ENCODE peak calls at places on chromosomes 13 and 19, in seven cellular contexts. U, Q, A, S, E, V and W are unnamed samples.

GRCh38 chr13:94641432-94641941 is 39.8 kb downstream of the GPR180 start:
- DNase-seq in U (peak), Q (no peak), A (no peak), S (no peak), E (no peak), V (no peak), W (no peak)

GRCh38 chr19:37778613-37779138 is 710 bp downstream of the ZNF573 start:
- DNase-seq in U (peak), Q (no peak), A (no peak), S (no peak), E (no peak), V (no peak), W (peak)

GRCh38 chr19:39212377-39212742 is 8.3 kb upstream of the SYCN start:
- DNase-seq in U (peak), Q (no peak), A (no peak), S (peak), E (peak), V (peak), W (no peak)

GRCh38 chr13:98889419-98890079 is 88.3 kb downstream of the DOCK9 start:
- DNase-seq in U (no peak), Q (no peak), A (no peak), S (no peak), E (no peak), V (no peak), W (no peak)

GRCh38 chr19:19033426-19034203 is at the start of the genes ARMC6 and SUGP2:
- DNase-seq in U (peak), Q (peak), A (peak), S (peak), E (peak), V (peak), W (peak)

GRCh38 chr19:34171539-34171876 is 796 bp upstream of the LSM14A start:
- DNase-seq in U (peak), Q (no peak), A (no peak), S (no peak), E (no peak), V (no peak), W (no peak)

GRCh38 chr19:2380567-2380966 is 20.5 kb downstream of the TMPRSS9 start:
- DNase-seq in U (no peak), Q (no peak), A (no peak), S (no peak), E (no peak), V (no peak), W (no peak)

GRCh38 chr13:52846567-52847321 is 1.7 kb downstream of the PCDH8 start:
- DNase-seq in U (peak), Q (no peak), A (no peak), S (peak), E (no peak), V (peak), W (no peak)

GRCh38 chr13:64239372-64239771 is 2823.7 kb upstream of the PCDH20 start:
- DNase-seq in U (peak), Q (no peak), A (peak), S (no peak), E (peak), V (no peak), W (no peak)

GRCh38 chr13:97225533-97225932 is 3.4 kb downstream of the MBNL2 start:
- DNase-seq in U (no peak), Q (no peak), A (no peak), S (no peak), E (no peak), V (no peak), W (no peak)

GRCh38 chr13:97228850-97229521 is 6.9 kb downstream of the MBNL2 start:
- DNase-seq in U (peak), Q (no peak), A (no peak), S (no peak), E (no peak), V (no peak), W (no peak)

GRCh38 chr13:97226013-97226412 is 3.9 kb downstream of the MBNL2 start:
- DNase-seq in U (no peak), Q (no peak), A (no peak), S (no peak), E (no peak), V (no peak), W (no peak)

GRCh38 chr13:97224544-97225324 is 2.6 kb downstream of the MBNL2 start:
- DNase-seq in U (peak), Q (peak), A (no peak), S (no peak), E (peak), V (no peak), W (no peak)

DNA sequence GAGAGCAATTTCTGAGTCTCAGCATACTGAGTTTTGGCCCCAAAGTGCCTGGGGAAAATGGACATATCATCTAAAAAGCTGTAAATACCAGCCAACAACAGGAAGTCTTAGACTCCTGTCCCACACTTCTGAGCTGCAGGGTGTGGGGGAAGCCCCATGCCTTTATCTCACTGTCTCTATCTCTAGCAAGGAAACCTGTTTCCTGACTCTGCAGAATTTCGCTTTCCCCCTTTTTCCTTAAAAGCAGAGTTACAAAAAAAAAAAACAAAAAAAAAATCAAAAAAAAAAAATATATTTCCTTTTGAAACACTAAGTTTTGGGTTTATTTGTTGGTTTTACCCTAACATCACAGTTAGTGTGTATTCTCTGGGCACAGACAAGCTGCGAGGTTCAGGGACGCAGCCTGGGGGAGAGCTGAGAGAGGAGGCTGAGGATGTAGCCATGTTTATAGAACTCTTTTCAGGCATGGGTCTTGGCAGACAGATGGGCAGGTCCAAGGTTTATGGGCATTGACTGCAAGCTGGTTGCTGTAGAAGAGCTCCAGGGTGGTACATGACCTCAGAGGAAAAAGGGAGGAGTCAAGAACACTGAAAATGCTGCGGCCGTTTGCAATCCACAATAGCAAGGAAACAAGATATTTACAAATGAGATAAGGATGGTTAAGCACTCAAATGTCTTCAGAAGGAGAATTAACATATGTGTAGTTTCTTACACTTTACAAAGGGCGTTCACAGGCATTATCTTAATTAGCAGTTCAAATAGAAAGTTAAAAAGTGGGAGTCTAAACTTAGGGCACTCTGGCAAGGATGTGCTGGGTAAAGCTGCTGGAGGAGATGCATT is 4.9 kb downstream of the MBNL2 start:
- DNase-seq in U (no peak), Q (no peak), A (no peak), S (no peak), E (peak), V (no peak), W (no peak)
- H3K4me3 ChIP-seq in U (peak), Q (no peak), A (no peak), S (no peak), E (no peak), V (peak), W (no peak)

GRCh38 chr13:74226791-74227475 is 92.7 kb upstream of the KLF12 start:
- DNase-seq in U (peak), Q (no peak), A (no peak), S (no peak), E (no peak), V (no peak), W (no peak)

GRCh38 chr13:74221752-74222151 is 87.5 kb upstream of the KLF12 start:
- DNase-seq in U (no peak), Q (no peak), A (no peak), S (no peak), E (no peak), V (no peak), W (no peak)

GRCh38 chr13:74229242-74229641 is 95.0 kb upstream of the KLF12 start:
- DNase-seq in U (no peak), Q (no peak), A (no peak), S (no peak), E (no peak), V (no peak), W (peak)

GRCh38 chr13:74230984-74231443 is 96.8 kb upstream of the KLF12 start:
- DNase-seq in U (no peak), Q (no peak), A (no peak), S (no peak), E (no peak), V (no peak), W (no peak)

DNA sequence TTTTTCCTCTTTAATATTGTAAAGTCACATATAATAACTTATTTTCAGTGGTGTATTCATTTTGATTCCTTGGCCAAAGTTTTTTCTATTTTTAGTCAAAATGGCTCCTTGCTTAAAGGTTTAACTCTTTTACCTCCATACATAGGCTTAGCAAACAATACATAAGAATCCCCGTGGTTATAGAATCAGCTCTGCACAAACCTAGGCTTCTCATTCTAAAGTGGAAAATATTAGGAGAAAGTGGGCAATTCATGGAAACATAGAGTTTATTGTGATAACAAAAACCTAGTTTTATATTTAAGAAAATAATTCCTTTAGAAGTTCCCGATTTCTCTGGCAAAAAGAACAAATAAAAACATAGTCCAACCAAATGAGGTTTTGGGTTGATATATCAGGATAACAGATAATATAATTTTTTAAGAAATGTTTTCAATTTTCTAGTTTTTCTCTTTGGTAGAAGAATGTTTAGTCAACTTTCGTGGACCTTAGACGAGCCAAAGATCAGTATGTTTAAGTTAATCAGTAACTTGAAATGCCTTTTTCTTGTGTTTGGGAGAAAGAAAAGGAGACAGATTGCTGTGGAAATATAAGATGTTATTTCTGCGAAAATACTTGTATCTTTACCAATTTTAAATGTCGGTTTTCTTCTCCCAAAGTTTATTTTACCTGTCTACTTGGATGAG is 93.4 kb upstream of the KLF12 start:
- DNase-seq in U (no peak), Q (no peak), A (no peak), S (no peak), E (no peak), V (no peak), W (no peak)
- H3K4me3 ChIP-seq in U (no peak), Q (no peak), A (no peak), S (no peak), E (no peak), V (no peak), W (no peak)

GRCh38 chr13:90445179-90445578 is 902.3 kb upstream of the MIR17HG start:
- DNase-seq in U (peak), Q (no peak), A (peak), S (no peak), E (peak), V (no peak), W (no peak)
- H3K4me3 ChIP-seq in U (no peak), Q (no peak), A (no peak), S (no peak), E (no peak), V (no peak), W (no peak)

DNA sequence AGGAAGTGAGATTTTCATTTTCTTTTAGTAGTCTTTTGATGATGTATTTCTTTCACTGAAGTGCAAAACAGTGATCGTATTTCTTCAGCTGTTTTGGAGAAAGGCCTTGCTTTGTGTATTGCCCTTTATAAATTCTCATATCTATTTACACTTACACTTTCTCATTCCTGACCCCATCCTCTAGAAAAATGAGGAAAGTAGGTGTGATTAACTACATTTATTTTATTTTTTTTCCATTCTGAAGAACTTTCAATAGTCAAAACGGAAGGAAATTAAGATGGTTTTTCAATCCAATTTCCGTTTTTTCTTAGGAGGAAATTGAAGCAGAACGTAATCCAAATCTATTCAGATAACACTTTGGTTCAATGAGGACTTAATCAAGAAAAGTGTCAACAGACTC is 188.1 kb downstream of the SLITRK5 start:
- DNase-seq in U (no peak), Q (no peak), A (no peak), S (no peak), E (no peak), V (no peak), W (no peak)
- H3K4me3 ChIP-seq in U (no peak), Q (no peak), A (no peak), S (no peak), E (no peak), V (no peak), W (no peak)

GRCh38 chr13:95643471-95643813 is 1.1 kb downstream of the DZIP1 start:
- DNase-seq in U (peak), Q (peak), A (no peak), S (no peak), E (peak), V (no peak), W (no peak)
- H3K4me3 ChIP-seq in U (peak), Q (peak), A (peak), S (peak), E (peak), V (peak), W (no peak)

DNA sequence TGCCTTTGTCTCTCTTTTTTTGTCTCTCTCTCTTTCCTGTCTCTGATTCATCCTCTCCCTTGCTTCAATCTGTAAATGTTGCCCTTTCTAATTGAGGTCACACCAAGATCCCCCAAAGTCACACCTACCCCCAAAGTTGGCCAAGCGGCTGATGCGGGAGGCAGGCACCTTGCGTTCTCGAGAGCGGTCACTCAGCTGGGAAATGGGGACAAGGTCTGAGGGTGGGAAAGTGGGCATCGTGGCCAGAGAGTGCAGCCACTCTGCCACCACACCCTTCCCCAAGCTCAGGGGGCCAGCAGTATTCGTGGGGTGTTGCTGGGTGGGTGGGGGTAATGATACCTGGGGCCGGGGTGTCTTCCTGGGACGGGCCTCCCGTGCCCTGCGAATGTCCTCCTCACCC is 2.7 kb downstream of the COQ8B start:
- DNase-seq in U (no peak), Q (no peak), A (no peak), S (no peak), E (no peak), V (no peak), W (no peak)
- H3K4me3 ChIP-seq in U (peak), Q (no peak), A (peak), S (no peak), E (no peak), V (peak), W (no peak)

GRCh38 chr13:110910013-110910890 is 4.6 kb downstream of the ANKRD10 start:
- DNase-seq in U (no peak), Q (no peak), A (no peak), S (no peak), E (no peak), V (no peak), W (no peak)
- H3K4me3 ChIP-seq in U (no peak), Q (no peak), A (no peak), S (no peak), E (no peak), V (no peak), W (no peak)

GRCh38 chr19:42594617-42595489 is at the start of gene CEACAM8:
- DNase-seq in U (no peak), Q (no peak), A (no peak), S (no peak), E (no peak), V (no peak), W (no peak)

GRCh38 chr19:42589792-42590191 is 4.9 kb downstream of the CEACAM8 start:
- DNase-seq in U (no peak), Q (no peak), A (no peak), S (no peak), E (no peak), V (no peak), W (no peak)

GRCh38 chr19:42596391-42597071 is 1.8 kb upstream of the CEACAM8 start:
- DNase-seq in U (peak), Q (no peak), A (no peak), S (no peak), E (peak), V (no peak), W (no peak)

GRCh38 chr19:42595550-42596172 is 937 bp upstream of the CEACAM8 start:
- DNase-seq in U (no peak), Q (no peak), A (no peak), S (no peak), E (no peak), V (no peak), W (no peak)
- H3K4me3 ChIP-seq in U (no peak), Q (no peak), A (no peak), S (no peak), E (no peak), V (no peak), W (no peak)

DNA sequence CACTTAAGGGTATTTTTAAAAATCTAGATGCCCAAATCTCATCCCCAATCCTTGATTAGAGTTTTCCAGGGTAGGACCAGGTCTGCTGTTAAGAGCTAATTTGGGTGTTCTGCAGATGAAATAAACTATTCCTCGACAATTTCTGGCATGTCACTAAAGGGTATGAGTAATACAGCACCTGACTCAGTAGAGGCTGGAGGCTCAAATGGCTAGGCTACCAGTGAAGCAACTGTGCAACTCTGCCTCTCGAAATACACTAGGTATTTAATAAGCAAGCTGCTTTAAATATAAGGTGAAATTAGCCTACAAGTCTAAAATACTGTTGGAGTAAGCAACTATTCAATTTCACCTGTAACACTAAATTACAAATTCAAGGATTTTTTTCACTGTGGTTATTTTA is 1.5 kb downstream of the RNF6 start:
- DNase-seq in U (peak), Q (no peak), A (no peak), S (no peak), E (no peak), V (no peak), W (no peak)
- H3K4me3 ChIP-seq in U (peak), Q (peak), A (peak), S (peak), E (peak), V (peak), W (peak)